ENCODE peak calls at places on chromosomes 4 and X, in five cellular contexts. One of them, this sample, is unnamed.
A peak's percentile ranks its signal among the peaks of the same experiment; 100 is the strongest.

GRCh38 chrX:45261005-45261404 is 60.3 kb upstream of the DIPK2B start:
- DNase-seq in small intestine: no peak
- DNase-seq in SHP77: no peak
- DNase-seq in fibroblast of lung: no peak
- DNase-seq in GM06990: no peak
- DNase-seq in this sample: no peak

GRCh38 chrX:24175276-24175675 is 25.7 kb downstream of the ZFX start:
- DNase-seq in small intestine: no peak
- DNase-seq in SHP77: no peak
- DNase-seq in fibroblast of lung: no peak
- DNase-seq in GM06990: no peak
- DNase-seq in this sample: no peak

GRCh38 chr4:127134490-127134889 is 498.3 kb upstream of the INTU start:
- DNase-seq in small intestine: no peak
- DNase-seq in SHP77: peak; percentile 96
- DNase-seq in fibroblast of lung: no peak
- DNase-seq in GM06990: no peak
- DNase-seq in this sample: no peak

GRCh38 chr4:84503495-84504437 is 4.7 kb upstream of the NKX6-1 start:
- DNase-seq in small intestine: peak; percentile 69
- DNase-seq in SHP77: peak; percentile 21
- DNase-seq in fibroblast of lung: peak; percentile 77
- DNase-seq in GM06990: no peak
- DNase-seq in this sample: peak; percentile 78

GRCh38 chr4:186790630-186791029 is 67.0 kb upstream of the FAT1 start:
- DNase-seq in small intestine: no peak
- DNase-seq in SHP77: no peak
- DNase-seq in fibroblast of lung: peak; percentile 50
- DNase-seq in GM06990: no peak
- DNase-seq in this sample: peak; percentile 45

GRCh38 chrX:103211012-103211715 is 3.7 kb upstream of the BEX4 start:
- DNase-seq in small intestine: peak; percentile 44
- DNase-seq in SHP77: no peak
- DNase-seq in fibroblast of lung: peak; percentile 57
- DNase-seq in GM06990: no peak
- DNase-seq in this sample: peak; percentile 59

GRCh38 chr4:19532120-19532848 is 719.4 kb upstream of the SLIT2 start:
- DNase-seq in small intestine: no peak
- DNase-seq in SHP77: no peak
- DNase-seq in fibroblast of lung: no peak
- DNase-seq in GM06990: no peak
- DNase-seq in this sample: no peak

GRCh38 chr4:10013722-10014121 is 7.6 kb downstream of the SLC2A9 start:
- DNase-seq in small intestine: peak; percentile 80
- DNase-seq in SHP77: no peak
- DNase-seq in fibroblast of lung: peak; percentile 13
- DNase-seq in GM06990: peak; percentile 42
- DNase-seq in this sample: peak; percentile 64

GRCh38 chrX:16839224-16839851 is 30.8 kb downstream of the RBBP7 start:
- DNase-seq in small intestine: no peak
- DNase-seq in SHP77: no peak
- DNase-seq in fibroblast of lung: no peak
- DNase-seq in GM06990: no peak
- DNase-seq in this sample: no peak

GRCh38 chr4:84750260-84750955 is 167.5 kb downstream of the CDS1 start:
- DNase-seq in small intestine: peak; percentile 49
- DNase-seq in SHP77: peak; percentile 12
- DNase-seq in fibroblast of lung: peak; percentile 71
- DNase-seq in GM06990: peak; percentile 1
- DNase-seq in this sample: peak; percentile 61

GRCh38 chr4:157358851-157359250 is 138.3 kb downstream of the GRIA2 start:
- DNase-seq in small intestine: no peak
- DNase-seq in SHP77: no peak
- DNase-seq in fibroblast of lung: no peak
- DNase-seq in GM06990: no peak
- DNase-seq in this sample: no peak

GRCh38 chr4:52006887-52007286 is 13.3 kb downstream of the LRRC66 start:
- DNase-seq in small intestine: peak; percentile 9
- DNase-seq in SHP77: no peak
- DNase-seq in fibroblast of lung: no peak
- DNase-seq in GM06990: no peak
- DNase-seq in this sample: no peak

GRCh38 chrX:17689971-17690409 is 47.3 kb upstream of the SCML1 start:
- DNase-seq in small intestine: peak; percentile 57
- DNase-seq in SHP77: peak; percentile 70
- DNase-seq in fibroblast of lung: peak; percentile 75
- DNase-seq in GM06990: no peak
- DNase-seq in this sample: peak; percentile 77

GRCh38 chrX:134685662-134686061 is 27.4 kb upstream of the PLAC1 start:
- DNase-seq in small intestine: no peak
- DNase-seq in SHP77: no peak
- DNase-seq in fibroblast of lung: peak; percentile 8
- DNase-seq in GM06990: peak; percentile 14
- DNase-seq in this sample: no peak

GRCh38 chr4:1246111-1246881 is 2.6 kb downstream of the CTBP1 start:
- DNase-seq in small intestine: no peak
- DNase-seq in SHP77: no peak
- DNase-seq in fibroblast of lung: no peak
- DNase-seq in GM06990: peak; percentile 29
- DNase-seq in this sample: peak; percentile 42

GRCh38 chrX:119272882-119273806 is 37.1 kb downstream of the PGRMC1 start:
- DNase-seq in small intestine: peak; percentile 65
- DNase-seq in SHP77: no peak
- DNase-seq in fibroblast of lung: peak; percentile 44
- DNase-seq in GM06990: peak; percentile 20
- DNase-seq in this sample: no peak

GRCh38 chr4:20253799-20254409 is 2.2 kb downstream of the SLIT2 start:
- DNase-seq in small intestine: no peak
- DNase-seq in SHP77: no peak
- DNase-seq in fibroblast of lung: peak; percentile 32
- DNase-seq in GM06990: peak; percentile 9
- DNase-seq in this sample: peak; percentile 27

GRCh38 chr4:55385201-55385649 is 10.5 kb upstream of the TMEM165 start:
- DNase-seq in small intestine: no peak
- DNase-seq in SHP77: no peak
- DNase-seq in fibroblast of lung: no peak
- DNase-seq in GM06990: no peak
- DNase-seq in this sample: peak; percentile 49

GRCh38 chr4:153497091-153497531 is 31.0 kb downstream of the TMEM131L start:
- DNase-seq in small intestine: peak; percentile 32
- DNase-seq in SHP77: no peak
- DNase-seq in fibroblast of lung: no peak
- DNase-seq in GM06990: no peak
- DNase-seq in this sample: peak; percentile 64

GRCh38 chr4:15781427-15782095 is 3.4 kb downstream of the CD38 start:
- DNase-seq in small intestine: no peak
- DNase-seq in SHP77: no peak
- DNase-seq in fibroblast of lung: no peak
- DNase-seq in GM06990: peak; percentile 54
- DNase-seq in this sample: no peak

GRCh38 chr4:28117067-28117756 is 1256.6 kb downstream of the STIM2 start:
- DNase-seq in small intestine: no peak
- DNase-seq in SHP77: no peak
- DNase-seq in fibroblast of lung: no peak
- DNase-seq in GM06990: no peak
- DNase-seq in this sample: no peak

GRCh38 chrX:138845791-138846190 is 134.3 kb upstream of the FGF13 start:
- DNase-seq in small intestine: no peak
- DNase-seq in SHP77: no peak
- DNase-seq in fibroblast of lung: no peak
- DNase-seq in GM06990: no peak
- DNase-seq in this sample: no peak

GRCh38 chr4:5710065-5710961 is 688 bp upstream of the EVC start:
- DNase-seq in small intestine: no peak
- DNase-seq in SHP77: no peak
- DNase-seq in fibroblast of lung: peak; percentile 48
- DNase-seq in GM06990: no peak
- DNase-seq in this sample: peak; percentile 20

GRCh38 chr4:128288689-128289106 is 1.1 kb upstream of the PGRMC2 start:
- DNase-seq in small intestine: peak; percentile 86
- DNase-seq in SHP77: no peak
- DNase-seq in fibroblast of lung: peak; percentile 51
- DNase-seq in GM06990: no peak
- DNase-seq in this sample: peak; percentile 26

GRCh38 chr4:109826719-109827118 is 1.1 kb upstream of the RRH start:
- DNase-seq in small intestine: no peak
- DNase-seq in SHP77: no peak
- DNase-seq in fibroblast of lung: peak; percentile 48
- DNase-seq in GM06990: no peak
- DNase-seq in this sample: peak; percentile 32

GRCh38 chrX:111869639-111870034 is 6.3 kb upstream of the TRPC5OS start:
- DNase-seq in small intestine: peak; percentile 46
- DNase-seq in SHP77: peak; percentile 3
- DNase-seq in fibroblast of lung: peak; percentile 31
- DNase-seq in GM06990: no peak
- DNase-seq in this sample: peak; percentile 59

GRCh38 chr4:147927377-147928137 is 195.7 kb downstream of the ARHGAP10 start:
- DNase-seq in small intestine: no peak
- DNase-seq in SHP77: no peak
- DNase-seq in fibroblast of lung: peak; percentile 46
- DNase-seq in GM06990: no peak
- DNase-seq in this sample: peak; percentile 24

GRCh38 chr4:95165926-95166524 is 382.7 kb downstream of the UNC5C start:
- DNase-seq in small intestine: peak; percentile 56
- DNase-seq in SHP77: peak; percentile 4
- DNase-seq in fibroblast of lung: peak; percentile 81
- DNase-seq in GM06990: peak; percentile 37
- DNase-seq in this sample: peak; percentile 72

GRCh38 chrX:34884693-34885277 is 57.8 kb upstream of the FAM47B start:
- DNase-seq in small intestine: no peak
- DNase-seq in SHP77: peak; percentile 32
- DNase-seq in fibroblast of lung: peak; percentile 88
- DNase-seq in GM06990: no peak
- DNase-seq in this sample: peak; percentile 71

GRCh38 chr4:176277162-176277904 is 8.3 kb upstream of the ASB5 start:
- DNase-seq in small intestine: peak; percentile 54
- DNase-seq in SHP77: peak; percentile 31
- DNase-seq in fibroblast of lung: peak; percentile 81
- DNase-seq in GM06990: no peak
- DNase-seq in this sample: peak; percentile 63

GRCh38 chr4:85556293-85556692 is 81.3 kb downstream of the ARHGAP24 start:
- DNase-seq in small intestine: no peak
- DNase-seq in SHP77: no peak
- DNase-seq in fibroblast of lung: no peak
- DNase-seq in GM06990: peak; percentile 31
- DNase-seq in this sample: no peak

GRCh38 chr4:87093443-87094123 is 126.8 kb downstream of the KLHL8 start:
- DNase-seq in small intestine: peak; percentile 51
- DNase-seq in SHP77: peak; percentile 78
- DNase-seq in fibroblast of lung: peak; percentile 67
- DNase-seq in GM06990: peak; percentile 31
- DNase-seq in this sample: peak; percentile 72

GRCh38 chr4:1012031-1012739 is 759 bp downstream of the FGFRL1 start:
- DNase-seq in small intestine: peak; percentile 27
- DNase-seq in SHP77: no peak
- DNase-seq in fibroblast of lung: no peak
- DNase-seq in GM06990: no peak
- DNase-seq in this sample: peak; percentile 34

GRCh38 chr4:185506422-185506821 is 28.9 kb downstream of the PDLIM3 start:
- DNase-seq in small intestine: no peak
- DNase-seq in SHP77: no peak
- DNase-seq in fibroblast of lung: no peak
- DNase-seq in GM06990: no peak
- DNase-seq in this sample: no peak

This sample was measured in PC-3.